ENCODE peak calls at places on chromosomes 6 and 20, in nine cellular contexts. One of them, this sample, is unnamed.

GRCh38 chr6:138805431-138805830 is 9.5 kb downstream of the ECT2L start:
- DNase-seq in activated CD4-positive, CD25-positive, alpha-beta regulatory T cell: no peak
- DNase-seq in NCI-H2029 treated with DMSO at 0.1 percent for 48 hours: no peak
- DNase-seq in NCI-H146: no peak
- DNase-seq in astrocyte of the hippocampus: no peak
- DNase-seq in KG1: no peak
- DNase-seq in stimulated activated CD8-positive, alpha-beta memory T cell treated with anti-CD3 and anti-CD28 coated beads, Interleukin-2, amount 100 ng/mL, for 48 hours: no peak
- DNase-seq in caudate nucleus: no peak
- DNase-seq in endothelial cell: no peak
- DNase-seq in this sample: no peak

GRCh38 chr20:57580478-57581201 is 19.7 kb downstream of the PCK1 start:
- DNase-seq in activated CD4-positive, CD25-positive, alpha-beta regulatory T cell: no peak
- DNase-seq in NCI-H2029 treated with DMSO at 0.1 percent for 48 hours: no peak
- DNase-seq in NCI-H146: no peak
- DNase-seq in astrocyte of the hippocampus: no peak
- DNase-seq in KG1: no peak
- DNase-seq in stimulated activated CD8-positive, alpha-beta memory T cell treated with anti-CD3 and anti-CD28 coated beads, Interleukin-2, amount 100 ng/mL, for 48 hours: no peak
- DNase-seq in caudate nucleus: no peak
- DNase-seq in endothelial cell: no peak
- DNase-seq in this sample: no peak

GRCh38 chr6:131747821-131748353 is 37.1 kb upstream of the CTAGE9 start:
- DNase-seq in activated CD4-positive, CD25-positive, alpha-beta regulatory T cell: no peak
- DNase-seq in NCI-H2029 treated with DMSO at 0.1 percent for 48 hours: no peak
- DNase-seq in NCI-H146: no peak
- DNase-seq in astrocyte of the hippocampus: no peak
- DNase-seq in KG1: no peak
- DNase-seq in stimulated activated CD8-positive, alpha-beta memory T cell treated with anti-CD3 and anti-CD28 coated beads, Interleukin-2, amount 100 ng/mL, for 48 hours: no peak
- DNase-seq in caudate nucleus: no peak
- DNase-seq in endothelial cell: no peak
- DNase-seq in this sample: no peak

GRCh38 chr6:139722540-139722939 is 348.1 kb upstream of the CITED2 start:
- DNase-seq in activated CD4-positive, CD25-positive, alpha-beta regulatory T cell: no peak
- DNase-seq in NCI-H2029 treated with DMSO at 0.1 percent for 48 hours: no peak
- DNase-seq in NCI-H146: no peak
- DNase-seq in astrocyte of the hippocampus: no peak
- DNase-seq in KG1: no peak
- DNase-seq in stimulated activated CD8-positive, alpha-beta memory T cell treated with anti-CD3 and anti-CD28 coated beads, Interleukin-2, amount 100 ng/mL, for 48 hours: no peak
- DNase-seq in caudate nucleus: no peak
- DNase-seq in endothelial cell: no peak
- DNase-seq in this sample: no peak

GRCh38 chr6:155248021-155249001 is 15.5 kb upstream of the CLDN20 start:
- DNase-seq in activated CD4-positive, CD25-positive, alpha-beta regulatory T cell: no peak
- DNase-seq in NCI-H2029 treated with DMSO at 0.1 percent for 48 hours: no peak
- DNase-seq in NCI-H146: peak
- DNase-seq in astrocyte of the hippocampus: peak
- DNase-seq in KG1: no peak
- DNase-seq in stimulated activated CD8-positive, alpha-beta memory T cell treated with anti-CD3 and anti-CD28 coated beads, Interleukin-2, amount 100 ng/mL, for 48 hours: no peak
- DNase-seq in caudate nucleus: no peak
- DNase-seq in endothelial cell: peak
- DNase-seq in this sample: peak

GRCh38 chr6:93962566-93962965 is 543.2 kb upstream of the EPHA7 start:
- DNase-seq in activated CD4-positive, CD25-positive, alpha-beta regulatory T cell: no peak
- DNase-seq in NCI-H2029 treated with DMSO at 0.1 percent for 48 hours: no peak
- DNase-seq in NCI-H146: no peak
- DNase-seq in astrocyte of the hippocampus: no peak
- DNase-seq in KG1: no peak
- DNase-seq in stimulated activated CD8-positive, alpha-beta memory T cell treated with anti-CD3 and anti-CD28 coated beads, Interleukin-2, amount 100 ng/mL, for 48 hours: no peak
- DNase-seq in caudate nucleus: no peak
- DNase-seq in endothelial cell: no peak
- DNase-seq in this sample: no peak

GRCh38 chr6:34154668-34155447 is 9.0 kb upstream of the GRM4 start:
- DNase-seq in activated CD4-positive, CD25-positive, alpha-beta regulatory T cell: peak
- DNase-seq in NCI-H2029 treated with DMSO at 0.1 percent for 48 hours: peak
- DNase-seq in NCI-H146: peak
- DNase-seq in astrocyte of the hippocampus: peak
- DNase-seq in KG1: no peak
- DNase-seq in stimulated activated CD8-positive, alpha-beta memory T cell treated with anti-CD3 and anti-CD28 coated beads, Interleukin-2, amount 100 ng/mL, for 48 hours: peak
- DNase-seq in caudate nucleus: no peak
- DNase-seq in endothelial cell: peak
- DNase-seq in this sample: peak

GRCh38 chr6:149045404-149045803 is 272.1 kb upstream of the TAB2 start:
- DNase-seq in activated CD4-positive, CD25-positive, alpha-beta regulatory T cell: no peak
- DNase-seq in NCI-H2029 treated with DMSO at 0.1 percent for 48 hours: no peak
- DNase-seq in NCI-H146: peak
- DNase-seq in astrocyte of the hippocampus: no peak
- DNase-seq in KG1: no peak
- DNase-seq in stimulated activated CD8-positive, alpha-beta memory T cell treated with anti-CD3 and anti-CD28 coated beads, Interleukin-2, amount 100 ng/mL, for 48 hours: no peak
- DNase-seq in caudate nucleus: no peak
- DNase-seq in endothelial cell: no peak
- DNase-seq in this sample: no peak

GRCh38 chr6:79544299-79544927 is 7.2 kb upstream of the LCA5 start:
- DNase-seq in activated CD4-positive, CD25-positive, alpha-beta regulatory T cell: no peak
- DNase-seq in NCI-H2029 treated with DMSO at 0.1 percent for 48 hours: no peak
- DNase-seq in NCI-H146: peak
- DNase-seq in astrocyte of the hippocampus: peak
- DNase-seq in KG1: no peak
- DNase-seq in stimulated activated CD8-positive, alpha-beta memory T cell treated with anti-CD3 and anti-CD28 coated beads, Interleukin-2, amount 100 ng/mL, for 48 hours: no peak
- DNase-seq in caudate nucleus: no peak
- DNase-seq in endothelial cell: no peak
- DNase-seq in this sample: no peak

GRCh38 chr6:27986928-27987725 is 30.1 kb downstream of the OR2B6 start:
- DNase-seq in activated CD4-positive, CD25-positive, alpha-beta regulatory T cell: no peak
- DNase-seq in NCI-H2029 treated with DMSO at 0.1 percent for 48 hours: no peak
- DNase-seq in NCI-H146: no peak
- DNase-seq in astrocyte of the hippocampus: peak
- DNase-seq in KG1: no peak
- DNase-seq in stimulated activated CD8-positive, alpha-beta memory T cell treated with anti-CD3 and anti-CD28 coated beads, Interleukin-2, amount 100 ng/mL, for 48 hours: no peak
- DNase-seq in caudate nucleus: no peak
- DNase-seq in endothelial cell: no peak
- DNase-seq in this sample: no peak

GRCh38 chr6:38262041-38262440 is 377.7 kb downstream of the BTBD9 start:
- DNase-seq in activated CD4-positive, CD25-positive, alpha-beta regulatory T cell: no peak
- DNase-seq in NCI-H2029 treated with DMSO at 0.1 percent for 48 hours: no peak
- DNase-seq in NCI-H146: no peak
- DNase-seq in astrocyte of the hippocampus: peak
- DNase-seq in KG1: no peak
- DNase-seq in stimulated activated CD8-positive, alpha-beta memory T cell treated with anti-CD3 and anti-CD28 coated beads, Interleukin-2, amount 100 ng/mL, for 48 hours: no peak
- DNase-seq in caudate nucleus: no peak
- DNase-seq in endothelial cell: no peak
- DNase-seq in this sample: no peak

GRCh38 chr20:11451793-11452291 is 465.9 kb upstream of the BTBD3 start:
- DNase-seq in activated CD4-positive, CD25-positive, alpha-beta regulatory T cell: no peak
- DNase-seq in NCI-H2029 treated with DMSO at 0.1 percent for 48 hours: no peak
- DNase-seq in NCI-H146: no peak
- DNase-seq in astrocyte of the hippocampus: peak
- DNase-seq in KG1: no peak
- DNase-seq in stimulated activated CD8-positive, alpha-beta memory T cell treated with anti-CD3 and anti-CD28 coated beads, Interleukin-2, amount 100 ng/mL, for 48 hours: no peak
- DNase-seq in caudate nucleus: no peak
- DNase-seq in endothelial cell: no peak
- DNase-seq in this sample: no peak

GRCh38 chr20:38169636-38170035 is 4.6 kb upstream of the TGM2 start:
- DNase-seq in activated CD4-positive, CD25-positive, alpha-beta regulatory T cell: no peak
- DNase-seq in NCI-H2029 treated with DMSO at 0.1 percent for 48 hours: no peak
- DNase-seq in NCI-H146: no peak
- DNase-seq in astrocyte of the hippocampus: no peak
- DNase-seq in KG1: no peak
- DNase-seq in stimulated activated CD8-positive, alpha-beta memory T cell treated with anti-CD3 and anti-CD28 coated beads, Interleukin-2, amount 100 ng/mL, for 48 hours: no peak
- DNase-seq in caudate nucleus: no peak
- DNase-seq in endothelial cell: no peak
- DNase-seq in this sample: no peak

GRCh38 chr20:43749734-43750294 is 23.0 kb upstream of the GTSF1L start:
- DNase-seq in activated CD4-positive, CD25-positive, alpha-beta regulatory T cell: peak
- DNase-seq in NCI-H2029 treated with DMSO at 0.1 percent for 48 hours: no peak
- DNase-seq in NCI-H146: peak
- DNase-seq in astrocyte of the hippocampus: peak
- DNase-seq in KG1: peak
- DNase-seq in stimulated activated CD8-positive, alpha-beta memory T cell treated with anti-CD3 and anti-CD28 coated beads, Interleukin-2, amount 100 ng/mL, for 48 hours: peak
- DNase-seq in caudate nucleus: peak
- DNase-seq in endothelial cell: peak
- DNase-seq in this sample: peak

GRCh38 chr6:162371133-162371532 is 356.4 kb downstream of the PRKN start:
- DNase-seq in activated CD4-positive, CD25-positive, alpha-beta regulatory T cell: no peak
- DNase-seq in NCI-H2029 treated with DMSO at 0.1 percent for 48 hours: no peak
- DNase-seq in NCI-H146: peak
- DNase-seq in astrocyte of the hippocampus: no peak
- DNase-seq in KG1: no peak
- DNase-seq in stimulated activated CD8-positive, alpha-beta memory T cell treated with anti-CD3 and anti-CD28 coated beads, Interleukin-2, amount 100 ng/mL, for 48 hours: no peak
- DNase-seq in caudate nucleus: no peak
- DNase-seq in endothelial cell: no peak
- DNase-seq in this sample: no peak

GRCh38 chr6:151974061-151974617 is 166.7 kb downstream of the ESR1 start:
- DNase-seq in activated CD4-positive, CD25-positive, alpha-beta regulatory T cell: no peak
- DNase-seq in NCI-H2029 treated with DMSO at 0.1 percent for 48 hours: no peak
- DNase-seq in NCI-H146: no peak
- DNase-seq in astrocyte of the hippocampus: no peak
- DNase-seq in KG1: no peak
- DNase-seq in stimulated activated CD8-positive, alpha-beta memory T cell treated with anti-CD3 and anti-CD28 coated beads, Interleukin-2, amount 100 ng/mL, for 48 hours: no peak
- DNase-seq in caudate nucleus: no peak
- DNase-seq in endothelial cell: no peak
- DNase-seq in this sample: no peak